ENCODE peak calls at places on chromosome 13, in seven cellular contexts. S is mesendoderm; P is CD4-positive, alpha-beta T cell; O is endothelial cell of umbilical vein; D is heart right ventricle; K is right cardiac atrium; M is hepatocyte. X is an unnamed sample. For H3K27me3, the result is how much of the 10 kb centered on the place peaks cover.

GRCh38 chr13:43042410-43042921 is 19.1 kb downstream of the DNAJC15 start:
- DNase-seq in P (no peak), M (no peak), D (no peak), S (no peak), O (no peak), K (no peak), X (no peak)

GRCh38 chr13:102141625-102142472 is 260.0 kb downstream of the FGF14 start:
- DNase-seq in K (no peak), M (peak), O (peak), P (no peak), D (no peak), S (peak), X (no peak)

GRCh38 chr13:21075303-21076264 is 14.2 kb upstream of the LATS2 start:
- DNase-seq in O (peak), D (peak), S (peak), K (no peak), M (peak), P (no peak), X (no peak)

GRCh38 chr13:107554355-107554905 is 660.9 kb downstream of the LIG4 start:
- DNase-seq in M (no peak), O (no peak), K (no peak), P (no peak), D (no peak), S (no peak), X (no peak)

GRCh38 chr13:30700364-30700763 is 35.0 kb upstream of the ALOX5AP start:
- DNase-seq in P (no peak), O (no peak), D (no peak), K (no peak), S (no peak), M (no peak), X (no peak)

GRCh38 chr13:33745370-33746324 is 72.3 kb upstream of the RFC3 start:
- DNase-seq in P (no peak), O (no peak), M (no peak), K (no peak), D (no peak), S (no peak), X (no peak)

GRCh38 chr13:89784161-89784809 is 1563.2 kb upstream of the MIR17HG start:
- DNase-seq in P (no peak), S (no peak), D (no peak), O (no peak), K (no peak), M (no peak), X (no peak)

GRCh38 chr13:55307909-55308308 is 1832.8 kb upstream of the PRR20A start:
- DNase-seq in D (no peak), K (no peak), M (no peak), P (no peak), O (no peak), S (no peak), X (no peak)

GRCh38 chr13:41601718-41602445 is 144.5 kb downstream of the RGCC start:
- DNase-seq in O (no peak), M (no peak), S (no peak), P (no peak), D (no peak), K (no peak), X (no peak)

GRCh38 chr13:110950819-110951570 is 36.1 kb upstream of the ANKRD10 start:
- DNase-seq in M (no peak), D (no peak), O (no peak), K (no peak), P (no peak), S (no peak), X (no peak)

GRCh38 chr13:63190742-63191141 is 1775.1 kb upstream of the PCDH20 start:
- DNase-seq in S (peak), P (no peak), D (no peak), O (no peak), M (no peak), K (no peak), X (no peak)

GRCh38 chr13:44693156-44693826 is 117.2 kb upstream of the TSC22D1 start:
- DNase-seq in K (no peak), P (no peak), M (no peak), D (no peak), S (no peak), O (no peak), X (no peak)

GRCh38 chr13:41054212-41054877 is 7.0 kb upstream of the WBP4 start:
- DNase-seq in K (no peak), M (peak), S (peak), D (no peak), O (peak), P (peak), X (no peak)

GRCh38 chr13:60431108-60431700 is 34.2 kb downstream of the TDRD3 start:
- DNase-seq in M (peak), S (peak), D (no peak), P (no peak), O (peak), K (no peak), X (no peak)

GRCh38 chr13:74205313-74205690 is 71.1 kb upstream of the KLF12 start:
- DNase-seq in D (no peak), P (no peak), K (no peak), M (no peak), O (no peak), S (no peak), X (no peak)

GRCh38 chr13:108283110-108283509 is 13.6 kb downstream of the TNFSF13B start:
- DNase-seq in D (no peak), M (no peak), K (no peak), P (no peak), S (no peak), O (no peak), X (no peak)

GRCh38 chr13:26679411-26679810 is 81.2 kb downstream of the GPR12 start:
- DNase-seq in D (no peak), O (no peak), P (no peak), S (no peak), M (no peak), K (no peak), X (no peak)

GRCh38 chr13:34371645-34372044 is 553.7 kb downstream of the RFC3 start:
- DNase-seq in M (no peak), K (no peak), S (no peak), P (no peak), D (no peak), O (no peak), X (no peak)

GRCh38 chr13:111875922-111876321 is 191.0 kb upstream of the SOX1 start:
- DNase-seq in O (no peak), P (no peak), S (no peak), M (no peak), D (no peak), K (no peak), X (no peak)

GRCh38 chr13:75181906-75182305 is 300.1 kb downstream of the TBC1D4 start:
- DNase-seq in O (peak), S (no peak), P (no peak), M (no peak), D (no peak), K (no peak), X (no peak)

DNA sequence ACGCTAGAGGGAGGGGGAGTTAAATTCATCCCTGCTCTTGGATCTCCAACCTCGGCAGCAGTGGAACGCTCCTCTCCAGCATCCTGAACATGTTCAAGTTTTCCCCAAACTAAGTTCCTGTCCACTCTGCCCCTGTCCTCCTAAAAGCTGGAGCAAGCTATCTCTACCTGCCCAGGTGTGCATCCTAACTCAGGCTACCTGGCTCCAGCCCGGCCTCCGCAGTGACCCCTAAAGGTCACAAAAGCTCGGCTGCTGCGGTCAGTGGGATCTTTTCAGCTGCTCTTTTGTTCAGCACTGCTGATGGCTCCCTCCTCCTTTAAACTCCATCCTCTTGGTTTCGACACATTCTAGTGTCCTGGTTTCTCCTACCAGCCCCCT is 1.4 kb downstream of the DCUN1D2 start:
- DNase-seq in M (peak), K (no peak), S (peak), P (no peak), O (no peak), D (no peak), X (no peak)
- H3K27me3 ChIP-seq in M (under half), K (under half), S (under half), P (under half), O (under half), D (under half), X (under half)

GRCh38 chr13:98544105-98544710 is 32.7 kb downstream of the STK24 start:
- DNase-seq in P (no peak), D (no peak), S (no peak), O (no peak), M (no peak), K (no peak), X (no peak)
- H3K27ac ChIP-seq in P (no peak), D (peak), S (no peak), O (no peak), M (peak), K (peak), X (no peak)

GRCh38 chr13:24671367-24672117 is 8.7 kb upstream of the ATP12A start:
- DNase-seq in P (no peak), D (no peak), K (no peak), O (peak), M (peak), S (peak), X (peak)

GRCh38 chr13:24670174-24670573 is 10.0 kb upstream of the ATP12A start:
- DNase-seq in M (no peak), K (no peak), S (no peak), O (no peak), D (no peak), P (no peak), X (no peak)

GRCh38 chr13:24670927-24671326 is 9.3 kb upstream of the ATP12A start:
- DNase-seq in M (peak), K (no peak), O (no peak), S (peak), D (no peak), P (no peak), X (peak)

GRCh38 chr13:24668955-24669354 is 11.3 kb upstream of the ATP12A start:
- DNase-seq in K (no peak), S (no peak), P (no peak), M (no peak), D (no peak), O (no peak), X (no peak)

GRCh38 chr13:24668511-24668910 is 11.7 kb upstream of the ATP12A start:
- DNase-seq in P (no peak), K (no peak), O (no peak), M (no peak), S (no peak), D (no peak), X (no peak)
- H3K27me3 ChIP-seq in P (under half), K (under half), O (under half), M (under half), S (under half), D (under half), X (under half)

GRCh38 chr13:46176756-46177155 is 5.2 kb downstream of the LCP1 start:
- DNase-seq in S (no peak), P (no peak), D (no peak), O (no peak), K (no peak), M (no peak), X (no peak)
- H3K27ac ChIP-seq in S (no peak), P (peak), D (no peak), O (no peak), K (no peak), M (no peak), X (no peak)

GRCh38 chr13:95541308-95541707 is 11.2 kb upstream of the CLDN10 start:
- DNase-seq in O (peak), P (no peak), S (no peak), K (no peak), D (no peak), M (no peak), X (no peak)

GRCh38 chr13:95552208-95552538 is 347 bp upstream of the CLDN10 start:
- DNase-seq in O (no peak), P (no peak), K (peak), D (no peak), M (no peak), S (no peak), X (no peak)

GRCh38 chr13:95547531-95548167 is 4.9 kb upstream of the CLDN10 start:
- DNase-seq in D (no peak), K (no peak), S (peak), M (no peak), P (no peak), O (no peak), X (no peak)

GRCh38 chr13:95541911-95542484 is 10.5 kb upstream of the CLDN10 start:
- DNase-seq in O (no peak), K (no peak), P (no peak), S (no peak), M (no peak), D (no peak), X (no peak)

GRCh38 chr13:95546919-95547318 is 5.6 kb upstream of the CLDN10 start:
- DNase-seq in K (no peak), D (no peak), S (peak), P (no peak), O (no peak), M (no peak), X (no peak)
- H3K27me3 ChIP-seq in K (under half), D (under half), S (under half), P (under half), O (under half), M (half or more), X (under half)

DNA sequence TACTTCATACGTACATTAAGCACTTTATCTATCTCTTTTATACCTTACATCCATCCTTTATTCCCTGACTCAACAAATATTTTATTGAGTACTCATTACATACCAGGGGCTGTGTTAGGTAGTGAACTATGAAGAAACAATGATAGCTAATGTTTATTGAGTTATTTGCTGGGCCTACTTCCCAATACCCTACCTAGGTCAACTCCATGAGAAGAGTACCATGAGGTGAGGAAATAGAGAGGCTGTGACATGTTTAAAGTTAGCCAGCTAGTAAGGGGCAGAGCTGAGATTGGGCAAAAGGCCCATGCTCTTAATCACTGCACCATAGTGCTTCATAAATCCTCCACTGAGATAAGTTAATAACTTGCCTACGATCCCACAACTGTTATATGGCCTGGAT is 79.9 kb downstream of the FREM2 start:
- DNase-seq in M (no peak), P (no peak), D (no peak), S (no peak), K (no peak), O (no peak), X (no peak)
- H3K27ac ChIP-seq in M (no peak), P (no peak), D (no peak), S (no peak), K (no peak), O (no peak), X (no peak)